ENCODE peak calls at places on chromosome 5, in seven cellular contexts. L, U, W, X, P, R and H are unnamed samples.

GRCh38 chr5:168362097-168362885 is 70.8 kb downstream of the WWC1 start:
- DNase-seq in P (no peak), L (no peak), W (peak), R (no peak), U (no peak), X (no peak), H (no peak)

GRCh38 chr5:81762401-81762800 is 11.5 kb upstream of the SSBP2 start:
- DNase-seq in P (no peak), W (no peak), X (no peak), L (no peak), U (no peak), R (no peak), H (no peak)

GRCh38 chr5:43514471-43514815 is 505 bp downstream of the C5orf34 start:
- DNase-seq in X (no peak), R (peak), W (no peak), L (peak), U (no peak), P (no peak), H (peak)

GRCh38 chr5:132064140-132064539 is 3.7 kb downstream of the IL3 start:
- DNase-seq in L (no peak), R (no peak), W (no peak), P (no peak), X (peak), U (no peak), H (no peak)

GRCh38 chr5:158570502-158570901 is 529.2 kb downstream of the EBF1 start:
- DNase-seq in U (no peak), P (no peak), W (no peak), X (no peak), R (no peak), L (no peak), H (no peak)

GRCh38 chr5:74040065-74040551 is 414.1 kb downstream of the ARHGEF28 start:
- DNase-seq in P (no peak), U (no peak), R (peak), L (peak), X (no peak), W (no peak), H (no peak)

GRCh38 chr5:168434746-168435321 is 51.4 kb upstream of the RARS1 start:
- DNase-seq in R (peak), X (no peak), W (no peak), L (peak), U (no peak), P (no peak), H (no peak)

GRCh38 chr5:56099346-56099745 is 104.6 kb upstream of the IL6ST start:
- DNase-seq in R (peak), W (no peak), P (no peak), L (peak), U (no peak), X (no peak), H (no peak)

GRCh38 chr5:61768692-61769281 is 436.7 kb downstream of the ZSWIM6 start:
- DNase-seq in P (no peak), W (peak), L (peak), U (no peak), R (no peak), X (no peak), H (peak)

GRCh38 chr5:134140530-134141201 is 26.2 kb downstream of the TCF7 start:
- DNase-seq in W (peak), R (peak), L (peak), U (peak), X (peak), P (peak), H (no peak)

GRCh38 chr5:148147415-148147814 is 20.9 kb upstream of the SPINK14 start:
- DNase-seq in R (no peak), P (no peak), L (no peak), X (no peak), U (no peak), W (no peak), H (no peak)

GRCh38 chr5:173474881-173475287 is 141.6 kb downstream of the BOD1 start:
- DNase-seq in U (no peak), P (no peak), L (peak), X (no peak), W (no peak), R (peak), H (no peak)

GRCh38 chr5:36205329-36205728 is 36.4 kb downstream of the NADK2 start:
- DNase-seq in X (no peak), L (no peak), U (no peak), P (no peak), W (no peak), R (no peak), H (no peak)

GRCh38 chr5:5467737-5468136 is 45.3 kb downstream of the ICE1 start:
- DNase-seq in W (no peak), P (no peak), L (peak), X (no peak), U (no peak), R (no peak), H (no peak)

GRCh38 chr5:150508021-150508640 is at the start of gene NDST1:
- DNase-seq in R (no peak), L (no peak), W (no peak), P (no peak), U (no peak), X (no peak), H (no peak)

GRCh38 chr5:22709743-22710142 is 143.4 kb downstream of the CDH12 start:
- DNase-seq in U (no peak), L (no peak), P (no peak), R (no peak), X (no peak), W (no peak), H (no peak)

GRCh38 chr5:172733974-172734346 is 37.0 kb downstream of the DUSP1 start:
- DNase-seq in P (no peak), X (no peak), W (no peak), R (no peak), U (no peak), L (no peak), H (no peak)

GRCh38 chr5:101678494-101679193 is 617.4 kb downstream of the SLCO4C1 start:
- DNase-seq in W (peak), P (peak), U (peak), L (peak), R (peak), X (peak), H (peak)

GRCh38 chr5:35145671-35146317 is 84.5 kb downstream of the PRLR start:
- DNase-seq in L (no peak), R (no peak), U (no peak), W (no peak), X (no peak), P (no peak), H (no peak)

GRCh38 chr5:95403996-95404395 is 12.8 kb downstream of the FAM81B start:
- DNase-seq in P (no peak), R (no peak), W (no peak), U (no peak), X (no peak), L (peak), H (no peak)

GRCh38 chr5:168529361-168530234 is 493 bp downstream of the FBLL1 start:
- DNase-seq in U (no peak), W (peak), L (peak), X (no peak), P (no peak), R (peak), H (no peak)

DNA sequence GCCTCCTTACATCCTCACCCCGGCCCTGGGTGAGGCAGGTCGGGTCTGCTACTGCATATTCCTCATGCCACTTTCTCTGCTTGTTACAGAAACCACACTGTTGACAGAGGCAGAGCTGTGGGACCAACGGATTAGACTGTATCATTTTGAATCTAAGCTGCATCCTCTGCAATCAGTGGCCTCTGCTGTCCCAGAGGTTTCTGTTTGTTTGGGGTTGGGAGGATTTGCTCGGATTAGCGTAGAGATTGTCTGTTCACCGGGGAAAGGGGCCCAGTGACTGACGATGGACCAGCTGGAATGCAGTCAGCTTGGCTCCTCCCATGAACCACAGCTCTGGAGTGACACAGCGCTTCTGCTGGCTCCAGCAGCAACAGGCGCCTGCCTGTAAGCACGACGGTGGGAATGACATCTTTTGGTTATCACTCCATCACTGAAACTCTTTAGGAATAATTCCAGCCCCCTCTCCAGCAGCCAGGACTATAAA is 37.3 kb upstream of the ADRA1B start:
- DNase-seq in X (peak), R (peak), W (peak), U (peak), P (peak), L (peak), H (no peak)
- H3K4me3 ChIP-seq in X (no peak), R (no peak), W (no peak), U (no peak), P (no peak), L (no peak), H (no peak)

GRCh38 chr5:145025775-145026174 is 809.4 kb downstream of the PRELID2 start:
- DNase-seq in L (no peak), P (no peak), X (no peak), R (no peak), W (no peak), U (no peak), H (no peak)

GRCh38 chr5:145028626-145029025 is 806.5 kb downstream of the PRELID2 start:
- DNase-seq in W (no peak), L (no peak), P (no peak), X (no peak), U (no peak), R (no peak), H (no peak)

DNA sequence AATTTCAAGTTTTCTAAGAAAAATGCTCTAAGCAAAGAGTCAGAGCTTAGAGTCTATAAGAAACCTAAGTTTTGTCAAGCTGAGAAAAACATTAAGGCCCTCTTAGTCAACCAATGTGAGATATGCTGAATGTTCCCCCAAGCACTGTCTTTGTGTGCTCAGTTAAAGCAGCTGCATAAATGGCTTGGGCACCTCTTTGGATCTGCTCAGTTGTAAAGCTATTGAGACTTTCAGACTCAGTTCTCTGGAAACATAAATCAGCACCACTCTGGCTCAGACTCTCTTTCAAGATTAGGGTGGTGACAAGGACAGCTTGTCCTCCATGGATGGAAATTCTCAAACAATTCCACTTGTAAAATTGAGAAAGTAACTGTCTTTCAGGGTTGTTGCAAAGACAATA is 807.9 kb downstream of the PRELID2 start:
- DNase-seq in P (no peak), L (no peak), R (no peak), U (no peak), X (no peak), W (no peak), H (no peak)
- TF ChIP-seq CTCF in P (no peak), L (no peak), R (no peak), U (no peak), X (no peak), W (no peak), H (no peak)

DNA sequence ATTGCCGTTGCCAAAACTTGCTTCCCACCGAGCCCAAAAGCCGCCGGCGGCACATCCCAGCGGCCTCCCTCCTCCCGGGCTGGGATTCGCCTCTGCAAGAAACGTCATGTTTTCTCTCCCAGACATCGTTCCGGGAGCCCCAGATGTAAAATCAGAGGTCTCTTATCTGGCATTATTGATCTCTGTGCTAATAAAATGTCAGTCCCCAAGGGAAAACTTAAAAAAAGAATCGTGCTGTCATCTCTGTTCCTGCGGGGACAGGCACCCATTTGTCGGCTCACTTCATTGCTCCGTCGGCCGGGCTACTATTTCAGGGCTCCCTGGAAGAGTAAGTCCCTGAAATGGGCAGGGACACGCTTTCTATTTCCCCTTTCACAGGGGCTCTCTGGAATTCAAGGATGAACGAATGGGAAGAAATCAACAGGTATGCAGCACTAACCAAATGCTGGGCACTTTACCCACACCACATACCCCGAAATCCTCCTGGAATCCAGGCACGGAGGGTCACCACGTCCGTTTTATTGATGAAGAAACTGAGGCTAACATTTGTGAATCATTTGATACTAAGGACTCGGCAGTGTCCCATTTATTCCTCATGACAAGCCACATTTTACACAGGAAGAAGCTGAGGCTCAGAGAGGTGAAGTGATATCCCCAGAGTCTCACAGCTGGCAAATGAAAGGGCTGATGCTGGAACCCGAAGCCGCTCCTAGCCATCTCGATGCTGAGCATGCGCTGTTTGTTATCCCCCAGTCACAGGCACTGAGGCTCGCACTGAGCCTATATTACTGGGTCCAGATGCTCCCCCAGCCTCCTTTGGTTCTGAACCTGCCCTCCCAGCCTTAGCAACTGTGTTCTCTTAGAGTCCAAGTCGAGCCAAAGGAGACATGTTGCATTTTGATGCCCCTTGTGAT is 35.7 kb upstream of the MSX2 start:
- DNase-seq in P (no peak), U (no peak), W (peak), L (no peak), X (no peak), R (no peak), H (no peak)
- H3K4me3 ChIP-seq in P (no peak), U (no peak), W (peak), L (peak), X (no peak), R (no peak), H (no peak)

DNA sequence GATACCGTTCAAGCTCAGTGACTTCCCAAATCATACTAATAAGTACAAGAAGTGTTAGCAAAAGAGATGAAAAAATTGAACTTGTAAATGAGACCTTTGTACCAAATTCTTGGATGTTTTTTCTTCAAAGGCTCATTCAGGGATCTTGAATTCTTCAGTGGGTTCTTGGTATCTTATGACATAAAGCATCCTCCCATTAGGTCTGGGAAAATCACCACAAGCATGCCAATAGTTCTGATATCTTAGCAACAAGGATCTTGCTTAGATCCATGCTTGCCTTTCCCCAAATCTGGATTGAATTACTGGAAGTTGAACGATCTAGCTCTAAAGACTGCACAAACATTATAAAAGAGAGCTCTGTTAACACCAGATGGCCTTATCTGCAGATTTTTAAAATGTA is 266.3 kb downstream of the RAB3C start:
- DNase-seq in R (no peak), X (no peak), L (peak), W (no peak), U (no peak), P (no peak), H (no peak)
- TF ChIP-seq CTCF in R (no peak), X (no peak), L (no peak), W (no peak), U (no peak), P (no peak), H (no peak)